ENCODE peak calls at places on chromosomes 3 and 15, in ten cellular contexts. J, P, T, W, I, H, C, Q, L and A are unnamed samples.

GRCh38 chr15:68227806-68228142 is 1.8 kb downstream of the CLN6 start:
- DNase-seq in J (peak), P (no peak), T (no peak), I (no peak), W (no peak), H (no peak), L (peak), C (no peak), Q (no peak), A (no peak)

GRCh38 chr3:69081583-69082262 is 1.6 kb upstream of the UBA3 start:
- DNase-seq in T (no peak), L (no peak), W (no peak), P (no peak), J (peak), C (no peak), Q (no peak), H (peak), I (no peak), A (no peak)

GRCh38 chr15:90181781-90182180 is 19.3 kb upstream of the SEMA4B start:
- DNase-seq in L (no peak), W (peak), I (no peak), T (no peak), P (no peak), H (no peak), C (no peak), J (no peak), Q (no peak), A (no peak)

GRCh38 chr3:170977911-170978310 is 48.6 kb downstream of the SLC2A2 start:
- DNase-seq in I (no peak), Q (no peak), W (no peak), P (no peak), C (no peak), T (no peak), L (no peak), J (no peak), H (no peak), A (no peak)

GRCh38 chr15:39188930-39189329 is 391.9 kb upstream of the THBS1 start:
- DNase-seq in W (no peak), C (no peak), J (no peak), H (no peak), L (no peak), Q (no peak), P (no peak), T (peak), I (no peak), A (no peak)

GRCh38 chr3:181250714-181251113 is 261.2 kb upstream of the DNAJC19 start:
- DNase-seq in T (no peak), P (no peak), C (no peak), J (no peak), I (no peak), H (no peak), W (no peak), Q (no peak), L (no peak), A (no peak)

GRCh38 chr15:85763157-85763556 is 31.6 kb downstream of the KLHL25 start:
- DNase-seq in C (no peak), T (no peak), P (no peak), Q (no peak), J (no peak), H (no peak), W (no peak), L (no peak), I (no peak), A (no peak)

GRCh38 chr15:64895285-64896065 is 16.2 kb upstream of the ANKDD1A start:
- DNase-seq in H (no peak), I (peak), Q (no peak), W (no peak), J (no peak), T (no peak), C (peak), L (no peak), P (no peak), A (no peak)

GRCh38 chr15:74245342-74245931 is 9.3 kb downstream of the CCDC33 start:
- DNase-seq in L (no peak), H (peak), J (peak), I (no peak), T (no peak), Q (no peak), C (no peak), W (no peak), P (no peak), A (no peak)

GRCh38 chr3:11548721-11549131 is 95.0 kb downstream of the VGLL4 start:
- DNase-seq in H (no peak), J (no peak), T (no peak), P (no peak), I (peak), W (peak), Q (peak), L (no peak), C (no peak), A (no peak)

GRCh38 chr3:17553080-17553479 is 189.4 kb downstream of the TBC1D5 start:
- DNase-seq in L (no peak), H (no peak), J (no peak), Q (no peak), T (no peak), P (no peak), C (no peak), W (no peak), I (no peak), A (no peak)

GRCh38 chr3:11288786-11289637 is 16.8 kb downstream of the ATG7 start:
- DNase-seq in I (no peak), H (no peak), P (no peak), Q (peak), C (peak), W (no peak), L (no peak), T (peak), J (peak), A (no peak)

DNA sequence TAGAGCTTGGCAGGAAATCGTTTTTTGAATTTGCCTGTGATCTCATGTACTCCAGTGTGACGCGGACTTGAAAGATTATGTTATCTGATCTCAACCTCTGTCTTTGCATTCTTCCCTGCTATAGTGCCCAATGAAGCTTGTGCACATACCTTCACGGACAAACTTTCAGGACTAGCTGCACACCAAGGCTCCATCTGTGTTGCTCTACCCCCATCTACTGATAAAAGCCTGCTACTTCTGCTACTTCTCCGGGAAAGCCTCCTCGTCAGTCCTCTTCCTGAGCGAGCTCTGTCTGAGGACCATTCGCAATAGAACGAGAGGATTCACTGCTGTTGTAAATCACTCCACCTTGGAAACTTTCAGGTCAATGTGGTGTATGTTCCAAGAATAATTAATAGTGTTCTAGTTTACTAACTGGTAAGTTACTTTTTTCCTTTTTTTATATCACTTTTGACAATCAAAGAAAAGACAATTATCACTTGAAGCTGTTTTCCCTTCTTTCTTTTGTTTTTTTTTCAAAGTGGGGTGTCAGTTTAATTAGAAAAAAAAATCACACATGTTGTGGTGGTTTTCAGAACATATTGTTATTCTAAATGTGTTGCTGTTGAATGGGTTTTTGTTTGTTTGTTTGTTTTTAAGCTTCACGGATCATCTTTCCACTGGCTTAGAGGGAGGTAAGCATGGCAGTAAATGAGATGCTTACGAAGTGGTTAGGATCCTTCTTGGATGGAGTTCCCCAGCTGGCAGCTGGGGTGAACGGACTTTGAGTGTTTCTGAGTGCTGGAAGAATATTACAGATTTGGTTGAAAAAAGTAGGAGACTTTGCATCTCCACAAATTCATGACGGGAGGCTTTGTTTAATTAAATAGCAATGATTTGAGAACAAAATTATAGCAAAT is 217.7 kb downstream of the ARRDC4 start:
- DNase-seq in L (no peak), Q (peak), W (no peak), J (peak), T (peak), C (peak), P (peak), I (no peak), H (peak), A (no peak)
- TF ChIP-seq CTCF in L (peak), Q (peak), W (peak), J (peak), T (peak), C (peak), P (peak), I (peak), H (peak), A (peak)

DNA sequence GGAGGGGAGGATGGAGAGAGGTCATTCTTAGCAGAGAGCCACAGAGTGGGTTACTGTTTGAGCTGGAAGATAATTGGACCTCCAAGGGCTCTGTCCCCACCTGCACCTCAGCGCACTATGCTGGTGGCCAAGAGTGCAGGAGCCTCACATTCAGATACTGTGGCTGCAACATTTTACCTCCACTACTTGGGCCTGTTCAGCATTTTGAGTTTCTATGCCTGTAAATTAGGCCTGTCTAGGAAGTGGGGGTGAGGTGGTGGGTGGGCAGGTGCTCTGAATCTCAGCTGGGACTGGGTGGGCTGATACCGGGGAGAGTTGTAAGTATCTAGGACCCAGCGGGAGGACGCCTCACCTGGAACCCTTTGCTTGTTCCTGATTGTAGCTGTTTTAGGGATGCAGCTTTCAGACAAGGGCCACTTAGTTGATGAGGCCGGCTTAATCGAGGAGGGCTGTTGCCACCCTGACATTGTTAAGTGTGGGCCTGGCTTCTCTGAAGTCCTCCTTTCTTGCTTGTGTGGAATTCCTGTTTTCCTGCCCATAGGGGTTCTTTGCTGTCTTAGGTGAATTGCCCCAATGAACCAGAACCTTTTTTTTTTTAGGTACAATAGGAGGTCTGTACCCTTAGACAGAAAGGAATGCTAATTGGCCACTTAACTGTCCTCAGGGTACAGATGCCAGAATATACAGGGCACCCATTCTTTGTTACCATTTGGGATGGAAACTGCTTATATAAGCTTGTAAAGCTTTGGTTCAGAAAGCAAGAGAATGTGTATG is 83.9 kb downstream of the SMAD3 start:
- DNase-seq in W (no peak), C (no peak), T (peak), L (no peak), I (no peak), Q (no peak), P (no peak), J (no peak), H (peak), A (no peak)
- TF ChIP-seq POLR2AphosphoS5 in W (no peak), C (no peak), T (no peak), L (no peak), I (no peak), Q (peak), P (no peak), J (no peak), H (no peak), A (no peak)

GRCh38 chr3:79846148-79846933 is 78.5 kb upstream of the ROBO1 start:
- DNase-seq in C (no peak), L (no peak), H (peak), J (peak), Q (no peak), I (no peak), T (peak), P (peak), W (no peak), A (no peak)
- TF ChIP-seq CTCF in C (no peak), L (peak), H (peak), J (no peak), Q (peak), I (no peak), T (peak), P (peak), W (peak), A (no peak)

DNA sequence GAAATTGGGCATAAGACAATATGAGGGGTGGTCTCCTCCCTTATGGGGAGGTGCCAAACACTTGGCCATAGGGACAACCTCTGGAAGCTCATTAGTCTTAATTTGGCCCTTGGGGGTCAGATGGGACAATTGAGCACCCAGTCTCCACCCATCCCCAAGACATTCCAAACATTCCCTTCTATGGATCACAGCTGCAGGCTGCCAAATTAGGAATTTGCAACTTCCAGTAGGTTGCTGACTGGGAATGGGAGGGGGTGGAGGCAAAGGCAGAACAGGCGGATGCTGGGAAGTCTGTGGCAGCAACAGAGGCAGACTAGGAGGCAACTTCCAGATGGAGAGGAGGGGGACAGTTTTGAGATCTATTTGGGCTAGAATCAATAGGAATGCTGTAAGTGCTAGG is 1.4 kb upstream of the PDHB start:
- DNase-seq in Q (no peak), I (no peak), C (no peak), P (peak), J (no peak), T (peak), W (no peak), H (peak), L (no peak), A (no peak)
- TF ChIP-seq POLR2AphosphoS5 in Q (no peak), I (peak), C (no peak), P (peak), J (no peak), T (no peak), W (no peak), H (peak), L (peak), A (no peak)

DNA sequence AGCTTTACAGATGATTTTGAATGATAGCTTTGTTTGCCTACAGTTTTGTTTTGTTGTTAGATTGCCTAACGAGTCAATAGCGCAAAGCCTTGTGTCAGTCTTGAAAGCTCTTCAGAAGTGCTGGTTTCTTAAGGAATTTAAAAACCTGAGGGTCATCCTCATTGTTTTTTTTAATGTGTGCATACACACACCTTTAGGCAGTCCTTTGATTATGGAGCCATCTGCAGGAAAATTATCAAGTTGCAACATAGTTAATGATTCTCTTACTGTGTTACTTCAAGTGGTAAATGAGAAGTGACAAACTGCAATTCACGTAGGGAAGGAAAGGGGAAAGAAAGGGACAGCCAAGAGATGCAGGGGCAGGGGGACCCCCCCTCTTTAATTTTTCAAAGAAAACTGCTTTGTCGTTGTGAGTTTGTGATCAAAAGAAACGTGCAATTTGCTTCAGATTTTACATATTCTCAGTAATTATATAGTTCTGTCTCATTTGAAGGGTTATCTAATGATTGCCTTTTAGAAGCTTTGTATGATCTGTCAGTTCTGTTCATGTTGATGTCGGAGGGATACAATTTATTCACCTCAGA is 162.4 kb upstream of the CGNL1 start:
- DNase-seq in I (no peak), P (no peak), L (no peak), Q (peak), J (no peak), H (no peak), T (peak), C (peak), W (no peak), A (no peak)
- TF ChIP-seq CTCF in I (no peak), P (no peak), L (peak), Q (peak), J (peak), H (peak), T (peak), C (no peak), W (peak), A (peak)

GRCh38 chr3:178568152-178568753 is 32.0 kb downstream of the KCNMB2 start:
- DNase-seq in L (no peak), Q (no peak), C (no peak), T (no peak), J (no peak), I (no peak), W (no peak), H (no peak), P (no peak), A (no peak)
- TF ChIP-seq POLR2AphosphoS5 in L (no peak), Q (no peak), C (no peak), T (no peak), J (no peak), I (no peak), W (no peak), H (no peak), P (no peak), A (no peak)

DNA sequence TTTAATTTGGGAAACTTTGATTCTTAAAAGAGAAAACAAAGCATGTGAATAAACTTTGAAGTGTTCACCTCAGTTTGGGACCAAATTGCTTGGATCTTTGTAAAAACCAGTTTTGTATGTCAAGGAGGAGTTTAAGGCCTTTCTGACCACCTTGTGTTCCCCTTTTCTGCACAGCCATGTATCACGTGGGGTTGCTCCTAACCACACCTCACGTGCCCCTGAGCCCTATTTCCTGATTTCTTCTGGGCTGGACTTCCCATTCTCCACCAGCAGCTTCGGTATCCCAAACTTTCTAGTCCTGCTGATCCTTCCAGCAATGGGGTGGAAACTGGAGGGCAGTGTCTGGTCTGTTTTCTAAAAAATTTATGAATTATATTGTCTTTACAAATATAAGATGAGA is 76.4 kb upstream of the STT3B start:
- DNase-seq in L (no peak), H (no peak), C (peak), J (no peak), P (no peak), W (no peak), Q (no peak), T (no peak), I (peak), A (no peak)
- TF ChIP-seq CTCF in L (no peak), H (no peak), C (no peak), J (no peak), P (no peak), W (no peak), Q (no peak), T (no peak), I (no peak), A (no peak)

GRCh38 chr3:53800041-53800440 is 46.2 kb downstream of the CHDH start:
- DNase-seq in I (no peak), J (no peak), H (no peak), T (no peak), W (no peak), L (no peak), P (no peak), Q (no peak), C (no peak), A (no peak)
- TF ChIP-seq POLR2AphosphoS5 in I (no peak), J (no peak), H (no peak), T (no peak), W (no peak), L (no peak), P (no peak), Q (no peak), C (no peak), A (no peak)